ENCODE peak calls at places on chromosome 11, in nine cellular contexts. Y is OCI-LY7, A is lung, J is RWPE1, O is A549, N is HL-60, R is WTC11, F is BE2C, X is HCT116. V is an unnamed sample.

GRCh38 chr11:29962243-29962642 is 54.6 kb downstream of the KCNA4 start:
- DNase-seq in X (peak; percentile 1), A (no peak), Y (peak; percentile 7), J (no peak), O (no peak), N (peak; percentile 2), R (peak; percentile 78), F (peak; percentile 4), V (peak; percentile 8)

GRCh38 chr11:125226701-125227100 is 62.1 kb downstream of the PKNOX2 start:
- DNase-seq in N (no peak), R (no peak), A (no peak), O (no peak), F (no peak), X (no peak), J (no peak), Y (no peak), V (no peak)

GRCh38 chr11:131867457-131868257 is 497.2 kb downstream of the NTM start:
- DNase-seq in A (peak; percentile 54), X (no peak), N (peak; percentile 13), Y (peak; percentile 5), J (peak; percentile 63), F (peak; percentile 15), O (no peak), R (peak; percentile 79), V (peak; percentile 38)

GRCh38 chr11:16632295-16633200 is 105.9 kb upstream of the C11orf58 start:
- DNase-seq in N (peak; percentile 20), Y (peak; percentile 7), J (no peak), X (peak; percentile 42), R (no peak), F (no peak), O (no peak), A (no peak), V (no peak)

GRCh38 chr11:85086511-85087284 is 540.4 kb downstream of the DLG2 start:
- DNase-seq in O (no peak), J (no peak), Y (no peak), A (no peak), X (no peak), R (no peak), N (no peak), F (no peak), V (no peak)

GRCh38 chr11:68145120-68145866 is 24.1 kb upstream of the CHKA start:
- DNase-seq in A (no peak), X (no peak), O (peak; percentile 29), R (no peak), N (no peak), F (no peak), Y (no peak), J (peak; percentile 17), V (no peak)

GRCh38 chr11:27204527-27204926 is 158.5 kb downstream of the CCDC34 start:
- DNase-seq in N (no peak), A (no peak), J (no peak), X (peak; percentile 15), Y (peak; percentile 32), F (no peak), O (no peak), R (no peak), V (peak; percentile 38)

GRCh38 chr11:70616938-70617674 is 218.8 kb downstream of the CTTN start:
- DNase-seq in R (no peak), J (no peak), F (no peak), A (no peak), N (no peak), O (no peak), Y (no peak), X (no peak), V (no peak)

GRCh38 chr11:73372371-73372993 is 3.7 kb upstream of the RELT start:
- DNase-seq in Y (peak; percentile 61), N (peak; percentile 74), R (peak; percentile 52), J (no peak), A (no peak), F (no peak), X (peak; percentile 21), O (peak; percentile 58), V (no peak)
- TF ChIP-seq CTCF in Y (peak; percentile 68), N (peak; percentile 22), R (no peak), J (no peak), A (no peak), F (no peak), X (peak; percentile 6), O (no peak), V (no peak)

GRCh38 chr11:9717719-9718118 is 53.8 kb downstream of the SWAP70 start:
- DNase-seq in Y (no peak), N (no peak), O (no peak), F (no peak), J (no peak), R (no peak), A (no peak), X (no peak), V (no peak)
- TF ChIP-seq CTCF in Y (no peak), N (no peak), O (no peak), F (no peak), J (no peak), R (no peak), A (no peak), X (no peak), V (no peak)

DNA sequence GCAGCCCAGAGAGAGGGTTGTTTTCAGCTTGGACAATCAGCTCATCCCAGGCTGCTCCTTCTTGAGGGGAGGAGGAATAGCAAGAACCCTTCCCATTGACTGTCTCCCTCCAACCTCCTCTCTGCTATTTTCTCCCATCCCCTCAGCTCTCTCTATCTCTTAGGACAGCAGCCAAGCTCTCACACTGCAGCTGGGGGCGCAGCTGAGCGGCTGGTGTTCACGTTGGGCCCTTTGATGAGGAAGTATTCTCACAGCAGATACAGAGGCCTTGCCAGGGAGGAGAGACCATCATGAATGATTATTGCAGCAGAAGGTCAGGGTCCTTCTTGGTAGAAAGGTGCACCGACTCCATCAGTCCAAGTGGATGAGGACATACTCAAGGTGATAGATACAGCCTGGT is 26.5 kb upstream of the CADM1 start:
- DNase-seq in F (peak; percentile 32), J (no peak), O (peak; percentile 1), X (no peak), A (no peak), R (peak; percentile 60), Y (peak; percentile 42), N (peak; percentile 44), V (no peak)
- TF ChIP-seq CTCF in F (peak; percentile 45), J (no peak), O (no peak), X (no peak), A (no peak), R (peak; percentile 23), Y (peak; percentile 69), N (no peak), V (no peak)

GRCh38 chr11:747176-748006 is at the start of gene TALDO1:
- DNase-seq in R (peak; percentile 94), O (peak; percentile 88), N (peak; percentile 91), Y (peak; percentile 94), J (peak; percentile 88), X (peak; percentile 57), A (peak; percentile 91), F (peak; percentile 91), V (peak; percentile 89)
- TF ChIP-seq CTCF in R (no peak), O (no peak), N (no peak), Y (peak; percentile 49), J (peak; percentile 31), X (no peak), A (peak; percentile 21), F (no peak), V (peak; percentile 11)

GRCh38 chr11:20243974-20244373 is 83.7 kb upstream of the DBX1 start:
- DNase-seq in O (no peak), R (no peak), N (no peak), F (no peak), J (no peak), Y (no peak), X (no peak), A (no peak), V (no peak)
- TF ChIP-seq CTCF in O (peak; percentile 20), R (peak; percentile 13), N (no peak), F (peak; percentile 30), J (peak; percentile 18), Y (peak; percentile 72), X (peak; percentile 40), A (no peak), V (peak; percentile 28)

GRCh38 chr11:101428918-101429317 is 154.9 kb downstream of the TRPC6 start:
- DNase-seq in X (peak; percentile 29), F (no peak), R (no peak), Y (peak; percentile 48), N (no peak), A (no peak), O (no peak), J (no peak), V (no peak)
- TF ChIP-seq CTCF in X (peak; percentile 34), F (no peak), R (no peak), Y (peak; percentile 80), N (no peak), A (no peak), O (peak; percentile 47), J (peak; percentile 36), V (no peak)

GRCh38 chr11:120562806-120563425 is 51.4 kb downstream of the GRIK4 start:
- DNase-seq in X (no peak), R (no peak), A (no peak), Y (no peak), N (no peak), F (no peak), J (no peak), O (no peak), V (no peak)

GRCh38 chr11:120565436-120566155 is 54.0 kb downstream of the GRIK4 start:
- DNase-seq in Y (no peak), A (no peak), N (no peak), F (no peak), R (no peak), O (no peak), X (no peak), J (peak; percentile 13), V (no peak)

GRCh38 chr11:120563698-120564572 is 52.4 kb downstream of the GRIK4 start:
- DNase-seq in A (no peak), F (peak; percentile 54), N (no peak), X (no peak), J (no peak), O (no peak), R (peak; percentile 68), Y (no peak), V (no peak)

GRCh38 chr11:120566176-120566575 is 54.6 kb downstream of the GRIK4 start:
- DNase-seq in J (peak; percentile 74), X (peak; percentile 65), N (no peak), O (no peak), F (no peak), R (no peak), Y (no peak), A (no peak), V (no peak)

GRCh38 chr11:120564573-120565301 is 53.2 kb downstream of the GRIK4 start:
- DNase-seq in O (no peak), R (peak; percentile 38), A (no peak), N (no peak), Y (no peak), F (peak; percentile 81), X (no peak), J (no peak), V (peak; percentile 71)
- TF ChIP-seq CTCF in O (no peak), R (no peak), A (no peak), N (no peak), Y (no peak), F (peak; percentile 45), X (no peak), J (no peak), V (no peak)

GRCh38 chr11:64040684-64041267 is 5.0 kb downstream of the FLRT1 start:
- DNase-seq in O (peak; percentile 58), A (no peak), J (no peak), R (peak; percentile 72), F (no peak), X (no peak), N (no peak), Y (peak; percentile 12), V (no peak)
- TF ChIP-seq CTCF in O (peak; percentile 51), A (no peak), J (peak; percentile 26), R (peak; percentile 35), F (peak; percentile 54), X (peak; percentile 21), N (peak; percentile 3), Y (peak; percentile 54), V (no peak)